ENCODE peak calls at places on chromosome 22, in four cellular contexts. One of them, this sample, is unnamed.

GRCh38 chr22:47564651-47565050 is 802.2 kb downstream of the TBC1D22A start:
- DNase-seq in activated CD4-positive, alpha-beta T cell treated with anti-CD3 and anti-CD28 coated beads, Interleukin-2, amount 50 U/mL, for 1 hour: no peak
- DNase-seq in SW 1271: no peak
- DNase-seq in EL: no peak
- DNase-seq in this sample: no peak

GRCh38 chr22:42396621-42397331 is 35.4 kb downstream of the NFAM1 start:
- DNase-seq in activated CD4-positive, alpha-beta T cell treated with anti-CD3 and anti-CD28 coated beads, Interleukin-2, amount 50 U/mL, for 1 hour: no peak
- DNase-seq in SW 1271: no peak
- DNase-seq in EL: no peak
- DNase-seq in this sample: no peak

GRCh38 chr22:27871306-27872014 is 47.6 kb downstream of the PITPNB start:
- DNase-seq in SW 1271: no peak
- DNase-seq in EL: no peak
- DNase-seq in activated CD4-positive, alpha-beta T cell treated with anti-CD3 and anti-CD28 coated beads, Interleukin-2, amount 50 U/mL, for 1 hour: no peak
- DNase-seq in this sample: no peak

GRCh38 chr22:35838849-35839646 is 121.4 kb downstream of the APOL5 start:
- DNase-seq in activated CD4-positive, alpha-beta T cell treated with anti-CD3 and anti-CD28 coated beads, Interleukin-2, amount 50 U/mL, for 1 hour: no peak
- DNase-seq in SW 1271: peak
- DNase-seq in EL: peak
- DNase-seq in this sample: peak

GRCh38 chr22:23263651-23264555 is 83.6 kb downstream of the BCR start:
- DNase-seq in activated CD4-positive, alpha-beta T cell treated with anti-CD3 and anti-CD28 coated beads, Interleukin-2, amount 50 U/mL, for 1 hour: peak
- DNase-seq in SW 1271: no peak
- DNase-seq in EL: no peak
- DNase-seq in this sample: no peak

GRCh38 chr22:19963863-19964642 is 22.4 kb upstream of the TXNRD2 start:
- DNase-seq in SW 1271: no peak
- DNase-seq in EL: no peak
- DNase-seq in activated CD4-positive, alpha-beta T cell treated with anti-CD3 and anti-CD28 coated beads, Interleukin-2, amount 50 U/mL, for 1 hour: no peak
- DNase-seq in this sample: no peak

GRCh38 chr22:25493794-25494193 is 70.7 kb upstream of the GRK3 start:
- DNase-seq in SW 1271: no peak
- DNase-seq in EL: no peak
- DNase-seq in activated CD4-positive, alpha-beta T cell treated with anti-CD3 and anti-CD28 coated beads, Interleukin-2, amount 50 U/mL, for 1 hour: no peak
- DNase-seq in this sample: no peak

GRCh38 chr22:42338502-42338901 is 68.0 kb upstream of the TCF20 start:
- DNase-seq in SW 1271: no peak
- DNase-seq in activated CD4-positive, alpha-beta T cell treated with anti-CD3 and anti-CD28 coated beads, Interleukin-2, amount 50 U/mL, for 1 hour: no peak
- DNase-seq in EL: no peak
- DNase-seq in this sample: no peak

GRCh38 chr22:38572065-38572464 is 2.1 kb upstream of the DMC1 start:
- DNase-seq in EL: peak
- DNase-seq in SW 1271: peak
- DNase-seq in activated CD4-positive, alpha-beta T cell treated with anti-CD3 and anti-CD28 coated beads, Interleukin-2, amount 50 U/mL, for 1 hour: peak
- DNase-seq in this sample: no peak

GRCh38 chr22:24208012-24208749 is 26.9 kb downstream of the SUSD2 start:
- DNase-seq in SW 1271: peak
- DNase-seq in activated CD4-positive, alpha-beta T cell treated with anti-CD3 and anti-CD28 coated beads, Interleukin-2, amount 50 U/mL, for 1 hour: no peak
- DNase-seq in EL: peak
- DNase-seq in this sample: peak

GRCh38 chr22:19869497-19870152 is 15.0 kb upstream of the GNB1L start:
- DNase-seq in SW 1271: no peak
- DNase-seq in activated CD4-positive, alpha-beta T cell treated with anti-CD3 and anti-CD28 coated beads, Interleukin-2, amount 50 U/mL, for 1 hour: no peak
- DNase-seq in EL: no peak
- DNase-seq in this sample: no peak

GRCh38 chr22:40415531-40416266 is 45.3 kb downstream of the SGSM3 start:
- DNase-seq in activated CD4-positive, alpha-beta T cell treated with anti-CD3 and anti-CD28 coated beads, Interleukin-2, amount 50 U/mL, for 1 hour: no peak
- DNase-seq in SW 1271: no peak
- DNase-seq in EL: no peak
- DNase-seq in this sample: no peak

GRCh38 chr22:35622132-35622913 is 5.2 kb upstream of the MB start:
- DNase-seq in activated CD4-positive, alpha-beta T cell treated with anti-CD3 and anti-CD28 coated beads, Interleukin-2, amount 50 U/mL, for 1 hour: no peak
- DNase-seq in SW 1271: no peak
- DNase-seq in EL: no peak
- DNase-seq in this sample: no peak

GRCh38 chr22:26172389-26172990 is 3.2 kb downstream of the SEZ6L start:
- DNase-seq in EL: peak
- DNase-seq in activated CD4-positive, alpha-beta T cell treated with anti-CD3 and anti-CD28 coated beads, Interleukin-2, amount 50 U/mL, for 1 hour: peak
- DNase-seq in SW 1271: peak
- DNase-seq in this sample: no peak

GRCh38 chr22:33519974-33520903 is 400.0 kb downstream of the LARGE1 start:
- DNase-seq in SW 1271: no peak
- DNase-seq in EL: no peak
- DNase-seq in activated CD4-positive, alpha-beta T cell treated with anti-CD3 and anti-CD28 coated beads, Interleukin-2, amount 50 U/mL, for 1 hour: no peak
- DNase-seq in this sample: no peak

GRCh38 chr22:49540571-49541450 is 286.9 kb downstream of the BRD1 start:
- DNase-seq in activated CD4-positive, alpha-beta T cell treated with anti-CD3 and anti-CD28 coated beads, Interleukin-2, amount 50 U/mL, for 1 hour: no peak
- DNase-seq in EL: no peak
- DNase-seq in SW 1271: no peak
- DNase-seq in this sample: no peak

GRCh38 chr22:30186535-30186934 is 60.0 kb downstream of the LIF start:
- DNase-seq in SW 1271: no peak
- DNase-seq in activated CD4-positive, alpha-beta T cell treated with anti-CD3 and anti-CD28 coated beads, Interleukin-2, amount 50 U/mL, for 1 hour: no peak
- DNase-seq in EL: no peak
- DNase-seq in this sample: no peak

GRCh38 chr22:46087816-46088277 is 62.5 kb upstream of the PPARA start:
- DNase-seq in EL: peak
- DNase-seq in SW 1271: no peak
- DNase-seq in activated CD4-positive, alpha-beta T cell treated with anti-CD3 and anti-CD28 coated beads, Interleukin-2, amount 50 U/mL, for 1 hour: no peak
- DNase-seq in this sample: peak

GRCh38 chr22:38355275-38355674 is 38.0 kb upstream of the CSNK1E start:
- DNase-seq in EL: no peak
- DNase-seq in SW 1271: no peak
- DNase-seq in activated CD4-positive, alpha-beta T cell treated with anti-CD3 and anti-CD28 coated beads, Interleukin-2, amount 50 U/mL, for 1 hour: no peak
- DNase-seq in this sample: no peak

GRCh38 chr22:40491990-40492631 is 121.7 kb downstream of the SGSM3 start:
- DNase-seq in activated CD4-positive, alpha-beta T cell treated with anti-CD3 and anti-CD28 coated beads, Interleukin-2, amount 50 U/mL, for 1 hour: no peak
- DNase-seq in SW 1271: no peak
- DNase-seq in EL: no peak
- DNase-seq in this sample: no peak

GRCh38 chr22:19827341-19828034 is 27.2 kb downstream of the GNB1L start:
- DNase-seq in activated CD4-positive, alpha-beta T cell treated with anti-CD3 and anti-CD28 coated beads, Interleukin-2, amount 50 U/mL, for 1 hour: no peak
- DNase-seq in SW 1271: no peak
- DNase-seq in EL: no peak
- DNase-seq in this sample: no peak

GRCh38 chr22:45455212-45455611 is 41.7 kb downstream of the RIBC2 start:
- DNase-seq in EL: peak
- DNase-seq in activated CD4-positive, alpha-beta T cell treated with anti-CD3 and anti-CD28 coated beads, Interleukin-2, amount 50 U/mL, for 1 hour: no peak
- DNase-seq in SW 1271: no peak
- DNase-seq in this sample: no peak

This sample was measured in T1000.